ENCODE peak calls at places on chromosomes 16 and 17, in eight cellular contexts. C is stimulated activated CD4-positive, alpha-beta T cell treated with anti-CD3 and anti-CD28 coated beads, Interleukin-4, amount 100 ng/mL, for 48 hours; F is NCI-H1694; K is fibroblast of mammary gland; G is mammary epithelial cell; J is smooth muscle cell of the brain vasculature; X is esophagus muscularis mucosa; I is HT-29. T is an unnamed sample.

GRCh38 chr16:24852281-24852721 is 6.5 kb downstream of the SLC5A11 start:
- DNase-seq in C (no peak), F (no peak), K (no peak), G (no peak), J (no peak), X (no peak), I (no peak), T (no peak)

GRCh38 chr17:66570353-66571195 is 264.3 kb upstream of the CACNG5 start:
- DNase-seq in C (no peak), F (no peak), K (no peak), G (no peak), J (no peak), X (no peak), I (no peak), T (no peak)

GRCh38 chr17:64212122-64212521 is 50.9 kb downstream of the TEX2 start:
- DNase-seq in C (no peak), F (no peak), K (peak), G (no peak), J (no peak), X (no peak), I (no peak), T (no peak)

GRCh38 chr17:62164712-62165377 is 99.8 kb upstream of the MED13 start:
- DNase-seq in C (no peak), F (no peak), K (no peak), G (no peak), J (no peak), X (no peak), I (no peak), T (no peak)

GRCh38 chr16:19595043-19595767 is 39.7 kb downstream of the VPS35L start:
- DNase-seq in C (no peak), F (no peak), K (peak), G (no peak), J (no peak), X (no peak), I (peak), T (peak)

GRCh38 chr17:46814446-46814845 is 4.0 kb downstream of the WNT3 start:
- DNase-seq in C (no peak), F (no peak), K (no peak), G (no peak), J (no peak), X (no peak), I (no peak), T (peak)

GRCh38 chr17:17235212-17236174 is 1.5 kb downstream of the FLCN start:
- DNase-seq in C (no peak), F (no peak), K (peak), G (peak), J (peak), X (no peak), I (no peak), T (peak)

GRCh38 chr17:13024033-13024432 is 6.2 kb upstream of the ELAC2 start:
- DNase-seq in C (no peak), F (peak), K (no peak), G (no peak), J (no peak), X (no peak), I (no peak), T (no peak)

GRCh38 chr17:43998552-43998951 is 5.9 kb upstream of the NAGS start:
- DNase-seq in C (no peak), F (no peak), K (peak), G (peak), J (no peak), X (no peak), I (no peak), T (no peak)

GRCh38 chr17:75844530-75845057 is 390 bp upstream of the UNC13D start:
- DNase-seq in C (no peak), F (no peak), K (no peak), G (peak), J (no peak), X (no peak), I (peak), T (no peak)

GRCh38 chr17:40019140-40019991 is 4.1 kb downstream of the CSF3 start:
- DNase-seq in C (no peak), F (no peak), K (peak), G (peak), J (no peak), X (no peak), I (no peak), T (no peak)

GRCh38 chr17:78105101-78105500 is 23.5 kb downstream of the TMC6 start:
- DNase-seq in C (no peak), F (no peak), K (no peak), G (no peak), J (no peak), X (no peak), I (no peak), T (no peak)

GRCh38 chr16:86150646-86151371 is 251.8 kb downstream of the IRF8 start:
- DNase-seq in C (no peak), F (no peak), K (no peak), G (no peak), J (no peak), X (no peak), I (no peak), T (no peak)

GRCh38 chr17:5789443-5789842 is 205.1 kb upstream of the NLRP1 start:
- DNase-seq in C (no peak), F (no peak), K (no peak), G (no peak), J (no peak), X (no peak), I (no peak), T (no peak)

GRCh38 chr17:48960834-48961515 is 7.4 kb downstream of the GIP start:
- DNase-seq in C (no peak), F (no peak), K (peak), G (no peak), J (no peak), X (no peak), I (no peak), T (peak)

GRCh38 chr17:64042700-64043485 is 22.5 kb upstream of the ICAM2 start:
- DNase-seq in C (no peak), F (no peak), K (no peak), G (no peak), J (no peak), X (no peak), I (no peak), T (no peak)

GRCh38 chr17:80743181-80743771 is 198.6 kb downstream of the RPTOR start:
- DNase-seq in C (peak), F (no peak), K (peak), G (peak), J (no peak), X (no peak), I (no peak), T (no peak)